ENCODE peak calls at places on chromosomes 2 and 18, in eight cellular contexts. O, X, J, Q, E, C, D and A are unnamed samples.

GRCh38 chr2:22626621-22627020 is 758.4 kb upstream of the KLHL29 start:
- DNase-seq in O (no peak), X (no peak), J (no peak), Q (no peak), E (no peak), C (no peak), D (no peak), A (no peak)

GRCh38 chr2:63663013-63663864 is 74.5 kb downstream of the MDH1 start:
- DNase-seq in O (no peak), X (no peak), J (peak; percentile 26), Q (no peak), E (no peak), C (peak; percentile 81), D (peak; percentile 38), A (peak; percentile 26)

GRCh38 chr2:20419007-20419576 is 27.8 kb upstream of the RHOB start:
- DNase-seq in O (peak; percentile 57), X (peak; percentile 74), J (no peak), Q (no peak), E (no peak), C (peak; percentile 67), D (peak; percentile 67), A (peak; percentile 62)

GRCh38 chr2:128535928-128536327 is 217.3 kb upstream of the HS6ST1 start:
- DNase-seq in O (no peak), X (no peak), J (peak; percentile 93), Q (no peak), E (peak; percentile 90), C (peak; percentile 63), D (peak; percentile 88), A (peak; percentile 85)

GRCh38 chr2:201362396-201362795 is 5.3 kb upstream of the FLACC1 start:
- DNase-seq in O (no peak), X (no peak), J (peak; percentile 35), Q (no peak), E (peak; percentile 21), C (no peak), D (peak; percentile 32), A (peak; percentile 24)

GRCh38 chr2:175449616-175450015 is 268.1 kb upstream of the ATP5MC3 start:
- DNase-seq in O (no peak), X (no peak), J (no peak), Q (no peak), E (no peak), C (no peak), D (no peak), A (no peak)

GRCh38 chr2:17959833-17960232 is 81.4 kb downstream of the KCNS3 start:
- DNase-seq in O (no peak), X (no peak), J (no peak), Q (no peak), E (no peak), C (no peak), D (no peak), A (no peak)

GRCh38 chr18:23493654-23494053 is 9.7 kb upstream of the RMC1 start:
- DNase-seq in O (no peak), X (no peak), J (no peak), Q (no peak), E (no peak), C (no peak), D (no peak), A (no peak)

GRCh38 chr2:39266139-39266805 is 22.5 kb upstream of the CDKL4 start:
- DNase-seq in O (no peak), X (no peak), J (peak; percentile 29), Q (no peak), E (peak; percentile 5), C (no peak), D (no peak), A (peak; percentile 6)

DNA sequence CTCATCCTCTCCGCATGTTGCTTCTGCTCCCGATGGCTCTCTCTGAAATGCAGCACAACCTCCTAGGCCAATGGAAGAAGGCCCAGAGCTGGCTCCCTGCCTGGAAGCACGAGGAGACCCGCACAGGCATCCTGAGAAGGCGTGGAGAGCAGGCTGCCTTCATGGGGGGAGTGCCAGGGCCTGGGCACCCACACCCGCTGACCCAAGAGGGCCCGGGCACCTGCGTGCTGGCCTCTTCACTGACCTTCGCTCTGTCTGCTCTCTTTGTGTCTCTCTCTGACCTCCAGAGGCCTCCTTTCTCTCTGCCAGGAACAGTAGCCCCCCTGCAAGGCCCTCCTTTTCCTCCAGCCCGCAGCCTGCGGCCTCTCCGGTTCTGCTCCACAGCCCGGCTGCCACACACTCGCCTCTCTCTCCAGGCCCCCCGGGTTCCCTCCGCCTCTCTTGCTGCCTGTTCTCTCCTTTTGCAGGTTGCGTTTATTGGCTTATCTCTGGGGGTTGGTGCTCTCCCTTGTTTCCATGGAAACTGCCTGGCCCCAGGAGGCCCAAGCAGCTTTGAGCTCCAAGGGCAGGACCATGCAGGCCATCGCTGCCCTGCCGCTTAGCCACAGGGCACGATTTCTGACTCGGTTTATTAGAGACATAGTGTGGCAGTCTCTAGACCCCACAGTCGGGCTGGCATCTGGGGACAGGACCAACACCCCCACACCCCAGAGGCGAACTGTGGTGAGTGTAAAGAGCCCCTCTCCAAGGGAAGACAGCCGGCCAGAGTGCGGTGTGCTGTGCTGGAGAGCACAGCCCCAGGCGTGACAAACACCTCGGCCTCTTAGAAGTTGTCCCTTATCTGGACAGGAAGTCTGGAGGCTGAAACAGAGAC is 1.7 kb downstream of the MZT2B start:
- DNase-seq in O (peak; percentile 7), X (no peak), J (peak; percentile 39), Q (no peak), E (peak; percentile 26), C (peak; percentile 21), D (peak; percentile 65), A (peak; percentile 31)
- H3K4me3 ChIP-seq in O (no peak overlapping the region), X (no peak overlapping the region), J (peak overlapping the region; percentile 88), Q (no peak overlapping the region), E (peak overlapping the region; percentile 67), C (peak overlapping the region; percentile 61), D (peak overlapping the region; percentile 90), A (peak overlapping the region; percentile 58)

DNA sequence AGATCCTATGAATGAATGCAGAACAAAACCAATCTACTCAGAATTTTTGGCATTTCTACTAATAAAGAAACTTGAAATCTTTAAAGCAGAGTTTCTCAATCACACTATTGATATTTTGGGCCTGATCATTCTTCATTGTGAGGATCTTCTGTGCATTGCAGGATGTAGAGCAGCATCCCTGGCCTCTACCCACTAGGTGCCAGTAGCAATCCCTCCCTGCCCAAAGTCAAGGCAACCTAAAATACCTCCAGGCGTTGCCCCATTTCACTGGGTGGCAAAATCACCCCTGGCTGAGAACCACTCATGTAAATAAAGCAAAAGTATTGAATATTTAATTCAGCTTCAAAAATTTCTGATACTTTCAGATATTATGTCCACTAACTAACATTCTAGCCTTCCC is 213.0 kb downstream of the SP3 start:
- DNase-seq in O (no peak), X (no peak), J (peak; percentile 6), Q (no peak), E (no peak), C (peak; percentile 6), D (peak; percentile 52), A (peak; percentile 37)
- TF ChIP-seq CTCF in O (no peak), X (peak; percentile 18), J (peak; percentile 37), Q (no peak), E (peak; percentile 19), C (peak; percentile 39), D (peak; percentile 46), A (peak; percentile 51)

GRCh38 chr2:130846686-130847375 is 10.1 kb downstream of the ARHGEF4 start:
- DNase-seq in O (no peak), X (no peak), J (peak; percentile 85), Q (no peak), E (peak; percentile 79), C (no peak), D (no peak), A (no peak)

GRCh38 chr2:130849896-130850787 is 13.4 kb downstream of the ARHGEF4 start:
- DNase-seq in O (peak; percentile 11), X (no peak), J (no peak), Q (no peak), E (no peak), C (no peak), D (no peak), A (no peak)

GRCh38 chr2:130848518-130849210 is 11.9 kb downstream of the ARHGEF4 start:
- DNase-seq in O (no peak), X (no peak), J (no peak), Q (no peak), E (no peak), C (no peak), D (no peak), A (no peak)

GRCh38 chr2:130846233-130846632 is 9.5 kb downstream of the ARHGEF4 start:
- DNase-seq in O (no peak), X (no peak), J (no peak), Q (no peak), E (no peak), C (no peak), D (no peak), A (no peak)

GRCh38 chr2:130847776-130848517 is 11.2 kb downstream of the ARHGEF4 start:
- DNase-seq in O (no peak), X (no peak), J (no peak), Q (no peak), E (no peak), C (no peak), D (no peak), A (no peak)
- H3K4me3 ChIP-seq in O (no peak overlapping the region), X (no peak overlapping the region), J (no peak overlapping the region), Q (no peak overlapping the region), E (no peak overlapping the region), C (no peak overlapping the region), D (no peak overlapping the region), A (no peak overlapping the region)

DNA sequence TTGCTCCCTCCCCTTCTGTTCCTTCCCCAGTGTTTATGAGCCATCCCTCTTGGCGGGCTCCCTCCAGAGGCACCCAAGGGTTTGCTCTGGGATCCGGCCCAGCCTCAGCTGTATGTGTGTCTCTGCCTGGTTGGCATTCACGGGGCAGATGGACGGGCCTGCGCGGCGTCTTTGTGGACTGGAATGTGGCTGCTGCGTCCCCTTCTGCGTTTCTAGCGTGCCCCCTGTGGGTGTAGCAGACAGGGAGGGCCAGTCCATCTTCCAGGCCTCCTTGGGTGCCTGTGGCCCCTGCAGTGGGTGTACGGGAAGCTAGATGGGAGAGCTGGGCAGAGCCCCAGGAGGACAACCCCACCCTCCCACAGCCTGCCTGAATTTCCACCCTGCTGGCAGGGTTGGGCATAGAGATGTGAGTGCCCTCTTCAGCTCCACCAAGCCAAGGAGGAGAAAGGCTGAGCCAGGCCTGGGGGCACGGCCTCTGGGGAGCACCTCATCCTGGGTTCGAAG is 15.7 kb downstream of the GPC1 start:
- DNase-seq in O (no peak), X (no peak), J (peak; percentile 19), Q (no peak), E (no peak), C (no peak), D (peak; percentile 39), A (no peak)
- TF ChIP-seq CTCF in O (no peak), X (no peak), J (no peak), Q (no peak), E (peak; percentile 6), C (no peak), D (no peak), A (no peak)

GRCh38 chr2:47869859-47870258 is 36.4 kb downstream of the FBXO11 start:
- DNase-seq in O (no peak), X (no peak), J (peak; percentile 57), Q (no peak), E (peak; percentile 33), C (no peak), D (peak; percentile 48), A (peak; percentile 20)
- H3K4me3 ChIP-seq in O (no peak overlapping the region), X (no peak overlapping the region), J (no peak overlapping the region), Q (no peak overlapping the region), E (no peak overlapping the region), C (no peak overlapping the region), D (no peak overlapping the region), A (no peak overlapping the region)

GRCh38 chr18:11391636-11392035 is 217.8 kb upstream of the SLC35G4 start:
- DNase-seq in O (no peak), X (no peak), J (peak; percentile 52), Q (no peak), E (peak; percentile 22), C (no peak), D (peak; percentile 17), A (no peak)
- TF ChIP-seq CTCF in O (no peak), X (no peak), J (no peak), Q (no peak), E (no peak), C (no peak), D (no peak), A (no peak)